ENCODE peak calls at places on chromosomes 3 and 15, in ten cellular contexts. W, N, P, R, Q, I, F, M, C and A are unnamed samples.

GRCh38 chr3:111159391-111159790 is 87.8 kb downstream of the NECTIN3 start:
- DNase-seq in W (no peak), N (no peak), P (peak), R (no peak), Q (peak), I (no peak), F (no peak), M (no peak), C (no peak), A (no peak)

GRCh38 chr3:161863775-161864174 is 367.2 kb downstream of the OTOL1 start:
- DNase-seq in W (no peak), N (no peak), P (no peak), R (no peak), Q (no peak), I (no peak), F (no peak), M (no peak), C (no peak), A (no peak)

GRCh38 chr3:74435631-74436030 is 178.8 kb downstream of the CNTN3 start:
- DNase-seq in W (no peak), N (no peak), P (no peak), R (no peak), Q (no peak), I (no peak), F (no peak), M (no peak), C (no peak), A (no peak)

GRCh38 chr3:160225181-160226025 is at the start of gene C3orf80:
- DNase-seq in W (no peak), N (peak), P (peak), R (peak), Q (peak), I (peak), F (peak), M (peak), C (peak), A (peak)

GRCh38 chr3:31981206-31982181 is at the start of the genes OSBPL10 and ZNF860:
- DNase-seq in W (no peak), N (peak), P (peak), R (no peak), Q (peak), I (peak), F (peak), M (peak), C (peak), A (peak)

GRCh38 chr3:57961828-57962447 is 46.3 kb upstream of the FLNB start:
- DNase-seq in W (no peak), N (no peak), P (peak), R (no peak), Q (peak), I (no peak), F (peak), M (peak), C (no peak), A (peak)

GRCh38 chr3:120348065-120348980 is 831 bp downstream of the LRRC58 start:
- DNase-seq in W (no peak), N (no peak), P (peak), R (no peak), Q (peak), I (no peak), F (peak), M (no peak), C (peak), A (peak)

GRCh38 chr3:38353151-38353550 is 6.6 kb downstream of the XYLB start:
- DNase-seq in W (no peak), N (no peak), P (peak), R (no peak), Q (peak), I (no peak), F (peak), M (no peak), C (no peak), A (no peak)

GRCh38 chr3:50008931-50009330 is 69.0 kb downstream of the RBM6 start:
- DNase-seq in W (no peak), N (no peak), P (peak), R (no peak), Q (peak), I (no peak), F (peak), M (peak), C (no peak), A (peak)

GRCh38 chr3:158522737-158523136 is 48.3 kb upstream of the MLF1 start:
- DNase-seq in W (no peak), N (no peak), P (no peak), R (no peak), Q (peak), I (no peak), F (peak), M (peak), C (no peak), A (peak)

GRCh38 chr3:177197934-177198484 is 727 bp upstream of the TBL1XR1 start:
- DNase-seq in W (no peak), N (no peak), P (no peak), R (no peak), Q (no peak), I (no peak), F (no peak), M (no peak), C (no peak), A (no peak)

GRCh38 chr3:171306631-171307030 is 153.6 kb downstream of the TNIK start:
- DNase-seq in W (no peak), N (peak), P (peak), R (no peak), Q (peak), I (no peak), F (peak), M (peak), C (no peak), A (peak)

GRCh38 chr3:53044371-53045106 is 1.3 kb downstream of the SFMBT1 start:
- DNase-seq in W (no peak), N (peak), P (peak), R (peak), Q (peak), I (no peak), F (peak), M (no peak), C (peak), A (peak)

GRCh38 chr3:28295819-28296364 is 52.6 kb upstream of the ZCWPW2 start:
- DNase-seq in W (no peak), N (no peak), P (no peak), R (no peak), Q (no peak), I (no peak), F (no peak), M (no peak), C (no peak), A (no peak)

GRCh38 chr15:27468151-27468556 is 497.2 kb downstream of the GABRG3 start:
- DNase-seq in W (no peak), N (no peak), P (no peak), R (no peak), Q (no peak), I (no peak), F (no peak), M (no peak), C (no peak), A (no peak)

GRCh38 chr15:65414841-65415621 is 7.7 kb downstream of the IGDCC4 start:
- DNase-seq in W (no peak), N (no peak), P (peak), R (peak), Q (peak), I (peak), F (no peak), M (no peak), C (no peak), A (no peak)

GRCh38 chr3:49357466-49358216 is 512 bp downstream of the GPX1 start:
- DNase-seq in W (no peak), N (peak), P (peak), R (no peak), Q (peak), I (peak), F (peak), M (peak), C (peak), A (peak)

GRCh38 chr3:184553385-184553784 is 8.2 kb upstream of the EPHB3 start:
- DNase-seq in W (no peak), N (no peak), P (peak), R (no peak), Q (no peak), I (no peak), F (no peak), M (no peak), C (no peak), A (no peak)

GRCh38 chr15:38076806-38077205 is 142.4 kb downstream of the TMCO5A start:
- DNase-seq in W (no peak), N (no peak), P (no peak), R (peak), Q (no peak), I (no peak), F (no peak), M (no peak), C (no peak), A (no peak)

GRCh38 chr3:36229496-36229895 is 150.8 kb upstream of the STAC start:
- DNase-seq in W (no peak), N (no peak), P (no peak), R (no peak), Q (no peak), I (no peak), F (no peak), M (no peak), C (no peak), A (no peak)

GRCh38 chr15:28909958-28910500 is 24.3 kb downstream of the APBA2 start:
- DNase-seq in W (no peak), N (peak), P (no peak), R (no peak), Q (no peak), I (no peak), F (no peak), M (no peak), C (no peak), A (no peak)